ENCODE peak calls at places on chromosome 4, in five cellular contexts. One of them, this sample, is unnamed.

GRCh38 chr4:98113005-98113404 is 30.3 kb downstream of the STPG2 start:
- DNase-seq in neural progenitor cell: peak; percentile 69
- DNase-seq in suprapubic skin: no peak
- DNase-seq in Calu3: no peak
- DNase-seq in RWPE1: no peak
- DNase-seq in this sample: no peak

GRCh38 chr4:169957785-169958184 is 68.4 kb downstream of the MFAP3L start:
- DNase-seq in neural progenitor cell: peak; percentile 56
- DNase-seq in suprapubic skin: no peak
- DNase-seq in Calu3: no peak
- DNase-seq in RWPE1: no peak
- DNase-seq in this sample: no peak

GRCh38 chr4:94762326-94762725 is 4.6 kb downstream of the BMPR1B start:
- DNase-seq in neural progenitor cell: no peak
- DNase-seq in suprapubic skin: no peak
- DNase-seq in Calu3: no peak
- DNase-seq in RWPE1: no peak
- DNase-seq in this sample: no peak

GRCh38 chr4:67151376-67152343 is 393.6 kb downstream of the CENPC start:
- DNase-seq in neural progenitor cell: no peak
- DNase-seq in suprapubic skin: no peak
- DNase-seq in Calu3: no peak
- DNase-seq in RWPE1: no peak
- DNase-seq in this sample: no peak

GRCh38 chr4:1582227-1582626 is 101.9 kb downstream of the FAM53A start:
- DNase-seq in neural progenitor cell: no peak
- DNase-seq in suprapubic skin: no peak
- DNase-seq in Calu3: no peak
- DNase-seq in RWPE1: no peak
- DNase-seq in this sample: no peak

GRCh38 chr4:83599183-83599582 is 63.3 kb downstream of the GPAT3 start:
- DNase-seq in neural progenitor cell: no peak
- DNase-seq in suprapubic skin: no peak
- DNase-seq in Calu3: peak; percentile 2
- DNase-seq in RWPE1: peak; percentile 54
- DNase-seq in this sample: no peak

GRCh38 chr4:52982246-52982950 is 120.3 kb downstream of the RASL11B start:
- DNase-seq in neural progenitor cell: peak; percentile 47
- DNase-seq in suprapubic skin: no peak
- DNase-seq in Calu3: no peak
- DNase-seq in RWPE1: peak; percentile 33
- DNase-seq in this sample: no peak

GRCh38 chr4:151117371-151117962 is 18.0 kb downstream of the RPS3A start:
- DNase-seq in neural progenitor cell: peak; percentile 71
- DNase-seq in suprapubic skin: no peak
- DNase-seq in Calu3: peak; percentile 58
- DNase-seq in RWPE1: peak; percentile 65
- DNase-seq in this sample: no peak

GRCh38 chr4:54016504-54016903 is 47.9 kb downstream of the CHIC2 start:
- DNase-seq in neural progenitor cell: no peak
- DNase-seq in suprapubic skin: no peak
- DNase-seq in Calu3: no peak
- DNase-seq in RWPE1: no peak
- DNase-seq in this sample: no peak

GRCh38 chr4:119478446-119479179 is 150.0 kb downstream of the PDE5A start:
- DNase-seq in neural progenitor cell: no peak
- DNase-seq in suprapubic skin: no peak
- DNase-seq in Calu3: no peak
- DNase-seq in RWPE1: no peak
- DNase-seq in this sample: no peak

GRCh38 chr4:105462042-105462421 is 11.8 kb downstream of the PPA2 start:
- DNase-seq in neural progenitor cell: no peak
- DNase-seq in suprapubic skin: no peak
- DNase-seq in Calu3: no peak
- DNase-seq in RWPE1: no peak
- DNase-seq in this sample: no peak

GRCh38 chr4:10184051-10184450 is 67.5 kb upstream of the WDR1 start:
- DNase-seq in neural progenitor cell: no peak
- DNase-seq in suprapubic skin: no peak
- DNase-seq in Calu3: no peak
- DNase-seq in RWPE1: no peak
- DNase-seq in this sample: no peak

GRCh38 chr4:10188400-10189004 is 71.9 kb upstream of the WDR1 start:
- DNase-seq in neural progenitor cell: no peak
- DNase-seq in suprapubic skin: no peak
- DNase-seq in Calu3: no peak
- DNase-seq in RWPE1: no peak
- DNase-seq in this sample: no peak

GRCh38 chr4:10185518-10186227 is 69.1 kb upstream of the WDR1 start:
- DNase-seq in neural progenitor cell: no peak
- DNase-seq in suprapubic skin: no peak
- DNase-seq in Calu3: no peak
- DNase-seq in RWPE1: no peak
- DNase-seq in this sample: no peak

GRCh38 chr4:10184501-10184938 is 67.9 kb upstream of the WDR1 start:
- DNase-seq in neural progenitor cell: no peak
- DNase-seq in suprapubic skin: no peak
- DNase-seq in Calu3: no peak
- DNase-seq in RWPE1: no peak
- DNase-seq in this sample: no peak

DNA sequence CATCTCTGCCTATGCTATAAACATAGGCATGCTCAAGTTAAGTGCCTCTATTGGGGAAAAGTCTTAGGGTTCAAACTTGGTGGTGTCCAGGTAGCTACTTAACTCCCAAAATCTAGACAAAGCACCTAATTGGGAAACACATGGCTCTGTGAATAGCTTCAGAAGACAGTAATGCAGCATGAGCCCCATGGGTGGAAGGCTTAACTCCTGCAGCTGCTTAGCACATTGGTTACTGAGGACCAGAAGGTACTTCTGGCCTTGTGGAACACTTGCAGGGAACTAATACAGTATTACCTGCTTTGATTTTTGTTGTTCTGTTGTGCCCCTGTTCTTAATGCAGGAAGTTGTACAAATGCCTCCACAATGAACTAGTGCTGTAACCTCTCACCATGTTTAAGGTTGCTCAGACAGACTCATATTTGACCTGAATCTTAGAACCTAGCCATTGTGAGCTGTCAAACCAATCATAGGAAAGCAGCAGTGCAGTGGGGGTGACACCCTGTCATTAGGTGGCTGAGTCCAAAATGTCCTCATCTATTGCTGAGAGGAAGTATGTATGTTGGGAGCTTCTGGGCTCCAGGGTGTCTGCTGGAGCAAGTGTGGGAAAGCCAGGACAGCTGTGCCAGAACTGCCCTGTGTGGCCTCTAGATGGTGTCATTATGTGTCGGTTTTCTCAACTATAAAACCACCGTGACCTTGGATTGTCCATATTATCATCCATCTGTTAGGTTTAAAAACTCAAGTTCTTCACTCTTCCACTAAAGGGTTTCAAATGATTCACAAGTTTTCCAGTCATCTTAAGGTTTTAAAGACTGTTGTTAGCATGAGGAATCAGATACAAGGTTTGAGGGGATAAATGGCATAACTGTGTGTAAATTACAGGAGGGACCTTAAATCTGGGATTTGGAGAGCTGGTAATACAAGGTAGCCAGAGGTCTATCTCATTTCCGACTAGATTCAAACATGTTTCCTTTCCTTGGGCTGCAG is 69.9 kb upstream of the WDR1 start:
- DNase-seq in neural progenitor cell: no peak
- DNase-seq in suprapubic skin: no peak
- DNase-seq in Calu3: no peak
- DNase-seq in RWPE1: no peak
- DNase-seq in this sample: no peak
- TF ChIP-seq CTCF in neural progenitor cell: no peak
- TF ChIP-seq CTCF in suprapubic skin: no peak
- TF ChIP-seq CTCF in Calu3: no peak
- TF ChIP-seq CTCF in RWPE1: no peak
- TF ChIP-seq CTCF in this sample: peak; percentile 33

DNA sequence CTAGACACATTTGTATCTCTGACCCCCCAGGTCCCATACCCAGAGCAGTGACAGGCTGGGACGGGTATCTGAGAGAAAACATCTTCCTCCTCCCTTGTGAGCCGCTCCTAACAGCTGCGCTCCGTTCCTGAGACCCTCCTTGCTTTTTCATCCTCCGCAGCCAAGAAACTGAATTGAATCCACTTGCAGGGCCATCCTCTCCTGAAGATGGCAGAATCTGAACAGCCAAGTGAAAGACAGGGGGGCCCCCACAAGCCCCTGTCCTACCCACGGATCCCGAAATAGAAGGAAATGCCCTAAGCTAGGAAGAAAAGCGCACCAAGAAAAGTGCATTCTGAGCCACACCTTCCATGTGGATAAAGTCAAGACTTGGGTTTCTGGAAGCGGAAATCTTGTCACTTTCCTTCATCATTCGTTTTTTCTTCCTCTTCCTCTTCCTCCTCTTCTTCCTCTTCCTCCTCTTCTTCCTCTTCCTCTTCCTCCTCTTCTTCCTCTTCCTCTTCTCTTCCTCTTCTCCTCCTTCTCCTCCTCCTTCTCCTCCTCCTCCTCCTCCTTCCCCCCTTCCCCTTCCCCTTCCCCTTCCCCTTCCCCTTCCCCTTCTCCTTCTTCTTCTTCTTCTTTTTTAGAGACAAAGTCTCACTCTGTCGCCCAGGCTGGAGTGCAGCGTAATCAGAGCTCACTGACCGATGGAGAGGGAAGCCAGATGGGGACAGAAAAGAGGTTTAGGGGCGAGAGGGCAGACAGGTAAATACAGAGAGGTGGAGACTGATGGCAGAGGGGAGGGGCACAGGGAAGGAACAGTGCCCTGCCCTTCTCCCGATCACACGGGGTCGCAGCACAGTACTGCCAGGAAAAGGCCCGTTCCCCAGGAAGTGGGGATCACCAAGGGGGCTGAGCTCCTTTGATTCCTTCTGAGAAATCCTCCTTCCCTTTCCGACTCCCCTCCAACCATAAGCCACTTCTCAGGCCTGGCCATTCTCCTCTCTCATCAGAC is 85.9 kb upstream of the WWC2 start:
- DNase-seq in neural progenitor cell: no peak
- DNase-seq in suprapubic skin: no peak
- DNase-seq in Calu3: no peak
- DNase-seq in RWPE1: no peak
- DNase-seq in this sample: no peak
- TF ChIP-seq CTCF in neural progenitor cell: no peak
- TF ChIP-seq CTCF in suprapubic skin: no peak
- TF ChIP-seq CTCF in Calu3: no peak
- TF ChIP-seq CTCF in RWPE1: no peak
- TF ChIP-seq CTCF in this sample: no peak

GRCh38 chr4:120691536-120691935 is 231.0 kb downstream of the PRDM5 start:
- DNase-seq in neural progenitor cell: no peak
- DNase-seq in suprapubic skin: no peak
- DNase-seq in Calu3: no peak
- DNase-seq in RWPE1: no peak
- DNase-seq in this sample: no peak

GRCh38 chr4:120694973-120695372 is 227.6 kb downstream of the PRDM5 start:
- DNase-seq in neural progenitor cell: no peak
- DNase-seq in suprapubic skin: no peak
- DNase-seq in Calu3: peak; percentile 6
- DNase-seq in RWPE1: peak; percentile 54
- DNase-seq in this sample: no peak

GRCh38 chr4:120691106-120691505 is 231.4 kb downstream of the PRDM5 start:
- DNase-seq in neural progenitor cell: no peak
- DNase-seq in suprapubic skin: no peak
- DNase-seq in Calu3: no peak
- DNase-seq in RWPE1: no peak
- DNase-seq in this sample: no peak

GRCh38 chr4:120693817-120694216 is 228.7 kb downstream of the PRDM5 start:
- DNase-seq in neural progenitor cell: no peak
- DNase-seq in suprapubic skin: no peak
- DNase-seq in Calu3: no peak
- DNase-seq in RWPE1: no peak
- DNase-seq in this sample: no peak

GRCh38 chr4:120692964-120693363 is 229.6 kb downstream of the PRDM5 start:
- DNase-seq in neural progenitor cell: no peak
- DNase-seq in suprapubic skin: no peak
- DNase-seq in Calu3: peak; percentile 43
- DNase-seq in RWPE1: peak; percentile 53
- DNase-seq in this sample: no peak
- TF ChIP-seq CTCF in neural progenitor cell: no peak
- TF ChIP-seq CTCF in suprapubic skin: no peak
- TF ChIP-seq CTCF in Calu3: no peak
- TF ChIP-seq CTCF in RWPE1: no peak
- TF ChIP-seq CTCF in this sample: no peak

GRCh38 chr4:22551550-22551949 is 35.7 kb upstream of the ADGRA3 start:
- DNase-seq in neural progenitor cell: no peak
- DNase-seq in suprapubic skin: no peak
- DNase-seq in Calu3: no peak
- DNase-seq in RWPE1: no peak
- DNase-seq in this sample: no peak
- TF ChIP-seq CTCF in neural progenitor cell: no peak
- TF ChIP-seq CTCF in suprapubic skin: no peak
- TF ChIP-seq CTCF in Calu3: no peak
- TF ChIP-seq CTCF in RWPE1: no peak
- TF ChIP-seq CTCF in this sample: no peak

GRCh38 chr4:41814565-41814964 is 66.0 kb upstream of the PHOX2B start:
- DNase-seq in neural progenitor cell: peak; percentile 68
- DNase-seq in suprapubic skin: no peak
- DNase-seq in Calu3: no peak
- DNase-seq in RWPE1: peak; percentile 16
- DNase-seq in this sample: no peak
- TF ChIP-seq CTCF in neural progenitor cell: peak; percentile 58
- TF ChIP-seq CTCF in suprapubic skin: no peak
- TF ChIP-seq CTCF in Calu3: no peak
- TF ChIP-seq CTCF in RWPE1: no peak
- TF ChIP-seq CTCF in this sample: peak; percentile 65

DNA sequence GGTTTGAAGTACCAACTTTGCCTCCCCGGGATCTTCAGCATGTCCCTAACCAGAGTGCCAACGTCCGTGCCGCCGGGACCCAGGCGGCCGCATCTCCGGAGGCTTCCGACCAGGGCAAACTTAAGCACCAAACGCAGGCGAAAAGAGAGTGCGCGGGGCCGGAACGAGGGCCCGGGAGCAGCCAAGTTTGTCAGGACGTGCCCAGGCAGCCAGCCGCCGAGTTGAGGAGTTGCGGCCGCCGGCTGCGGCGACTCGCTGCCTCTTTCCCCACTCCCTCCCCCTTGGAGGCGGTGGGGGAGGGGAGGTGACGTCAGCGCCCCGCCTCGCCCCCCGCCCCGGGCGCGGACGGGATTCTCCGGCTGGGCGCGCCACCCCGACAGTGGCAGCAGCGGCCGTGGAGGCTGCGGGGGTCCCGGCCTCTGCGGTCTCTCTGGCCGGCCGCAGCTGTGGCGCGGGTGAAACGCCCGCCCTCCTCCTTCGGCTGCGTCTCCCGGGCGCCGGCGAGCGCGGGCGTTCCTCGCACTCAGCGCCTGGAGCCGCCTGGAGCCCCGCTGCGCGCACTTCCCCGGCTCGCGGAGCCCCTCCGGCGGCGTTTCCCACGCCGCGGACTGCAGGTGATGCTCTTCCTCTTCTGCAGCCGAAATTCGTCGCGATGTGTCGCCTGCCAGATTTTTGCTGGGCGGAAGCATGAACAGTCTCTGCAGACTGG is 2.9 kb upstream of the FAT1 start:
- DNase-seq in neural progenitor cell: peak; percentile 93
- DNase-seq in suprapubic skin: no peak
- DNase-seq in Calu3: peak; percentile 85
- DNase-seq in RWPE1: peak; percentile 88
- DNase-seq in this sample: peak; percentile 90
- TF ChIP-seq CTCF in neural progenitor cell: peak; percentile 22
- TF ChIP-seq CTCF in suprapubic skin: no peak
- TF ChIP-seq CTCF in Calu3: no peak
- TF ChIP-seq CTCF in RWPE1: peak; percentile 43
- TF ChIP-seq CTCF in this sample: no peak